ENCODE peak calls at places on chromosomes 4 and X, in four cellular contexts. F, Z, E and J are unnamed samples.
A peak's percentile ranks its signal among the peaks of the same experiment; 100 is the strongest.

GRCh38 chrX:63761639-63762038 is 23.4 kb downstream of the ARHGEF9 start:
- DNase-seq in F (no peak), Z (no peak), E (no peak), J (no peak)

GRCh38 chrX:18424482-18425198 is 768 bp upstream of the CDKL5 start:
- DNase-seq in F (no peak), Z (peak; percentile 34), E (peak; percentile 36), J (no peak)

GRCh38 chr4:77187231-77187630 is 30.2 kb downstream of the CCNG2 start:
- DNase-seq in F (no peak), Z (no peak), E (no peak), J (no peak)

GRCh38 chr4:53633608-53634007 is 42.3 kb upstream of the LNX1 start:
- DNase-seq in F (peak; percentile 54), Z (no peak), E (no peak), J (no peak)

GRCh38 chr4:111631157-111631999 is 513.9 kb upstream of the FAM241A start:
- DNase-seq in F (no peak), Z (no peak), E (no peak), J (no peak)

GRCh38 chr4:172998527-172999469 is 169.8 kb upstream of the GALNT7 start:
- DNase-seq in F (no peak), Z (no peak), E (no peak), J (no peak)

GRCh38 chr4:38930696-38931095 is 63.1 kb downstream of the FAM114A1 start:
- DNase-seq in F (no peak), Z (no peak), E (no peak), J (no peak)

GRCh38 chrX:107714196-107714811 is 61.3 kb downstream of the TSC22D3 start:
- DNase-seq in F (no peak), Z (no peak), E (no peak), J (no peak)

GRCh38 chrX:44570524-44570923 is 27.9 kb upstream of the FUNDC1 start:
- DNase-seq in F (no peak), Z (no peak), E (no peak), J (no peak)

GRCh38 chr4:108173599-108174057 is 4.9 kb upstream of the LEF1 start:
- DNase-seq in F (no peak), Z (no peak), E (no peak), J (no peak)
- H3K27me3 ChIP-seq in F (peaks cover 34% of the 10 kb centered on the region), Z (no peaks in the 10 kb centered on the region), E (peaks cover 56% of the 10 kb centered on the region), J (peaks cover 54% of the 10 kb centered on the region)

GRCh38 chrX:70754169-70754843 is 154.2 kb downstream of the TEX11 start:
- DNase-seq in F (no peak), Z (no peak), E (no peak), J (no peak)

DNA sequence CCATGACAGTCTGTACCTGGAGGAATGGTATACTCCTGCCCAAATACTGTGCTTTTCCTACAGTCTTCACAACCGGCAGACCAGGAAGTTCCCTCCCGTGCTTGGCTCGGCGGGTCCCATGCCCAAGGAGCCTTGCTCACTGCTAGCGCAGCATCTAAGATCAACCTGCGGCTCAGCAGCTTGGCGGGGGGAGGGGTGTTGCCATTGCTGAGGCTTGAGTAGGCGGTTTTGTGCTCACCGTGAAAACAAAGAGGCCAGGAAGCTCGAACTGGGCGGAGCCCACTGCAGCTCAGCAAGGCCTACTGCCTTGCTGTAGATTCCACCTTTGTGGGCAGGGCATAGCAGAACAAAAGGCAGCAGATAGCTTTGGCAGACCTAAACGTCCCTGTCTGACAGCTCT is 152.7 kb downstream of the TEX11 start:
- DNase-seq in F (no peak), Z (no peak), E (no peak), J (no peak)
- H3K27me3 ChIP-seq in F (peaks cover 6% of the 10 kb centered on the region), Z (no peaks in the 10 kb centered on the region), E (no peaks in the 10 kb centered on the region), J (no peaks in the 10 kb centered on the region)

GRCh38 chr4:139973611-139974010 is 180.4 kb downstream of the MAML3 start:
- DNase-seq in F (no peak), Z (no peak), E (no peak), J (no peak)

GRCh38 chr4:139973015-139973414 is 181.0 kb downstream of the MAML3 start:
- DNase-seq in F (no peak), Z (no peak), E (no peak), J (no peak)

GRCh38 chr4:139969635-139970266 is 184.2 kb downstream of the MAML3 start:
- DNase-seq in F (no peak), Z (no peak), E (no peak), J (no peak)

GRCh38 chr4:139968831-139969230 is 185.2 kb downstream of the MAML3 start:
- DNase-seq in F (no peak), Z (no peak), E (no peak), J (no peak)

DNA sequence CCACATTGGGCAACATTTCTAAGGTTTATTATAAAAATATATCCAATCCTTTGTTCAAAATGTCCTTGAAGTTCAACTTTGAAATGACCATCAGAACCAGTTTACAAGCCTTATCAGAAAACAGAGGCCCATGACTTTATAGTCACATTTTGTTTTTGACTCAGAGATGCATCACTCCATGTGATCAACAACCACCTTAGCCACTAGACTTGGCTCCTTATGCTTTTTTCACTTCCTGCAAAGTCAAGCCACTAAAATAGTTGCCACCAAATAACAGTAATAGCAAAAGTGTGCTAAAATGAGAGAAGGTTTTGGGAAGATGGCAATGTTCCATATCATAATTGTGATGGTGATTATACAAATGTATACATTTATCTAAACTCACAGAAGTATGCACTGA is 181.7 kb downstream of the MAML3 start:
- DNase-seq in F (no peak), Z (no peak), E (no peak), J (no peak)
- H3K27me3 ChIP-seq in F (no peaks in the 10 kb centered on the region), Z (no peaks in the 10 kb centered on the region), E (no peaks in the 10 kb centered on the region), J (no peaks in the 10 kb centered on the region)

GRCh38 chrX:133746593-133746992 is 238.8 kb downstream of the GPC3 start:
- DNase-seq in F (no peak), Z (no peak), E (no peak), J (no peak)

GRCh38 chrX:133745361-133745760 is 240.0 kb downstream of the GPC3 start:
- DNase-seq in F (no peak), Z (no peak), E (no peak), J (no peak)

GRCh38 chrX:133749370-133749769 is 236.0 kb downstream of the GPC3 start:
- DNase-seq in F (no peak), Z (no peak), E (no peak), J (no peak)

GRCh38 chrX:133754657-133755056 is 230.7 kb downstream of the GPC3 start:
- DNase-seq in F (no peak), Z (no peak), E (no peak), J (no peak)

GRCh38 chrX:133749951-133750350 is 235.4 kb downstream of the GPC3 start:
- DNase-seq in F (no peak), Z (no peak), E (no peak), J (no peak)
- H3K27me3 ChIP-seq in F (peaks cover 12% of the 10 kb centered on the region), Z (no peaks in the 10 kb centered on the region), E (no peaks in the 10 kb centered on the region), J (no peaks in the 10 kb centered on the region)

GRCh38 chrX:150332023-150332422 is 31.1 kb upstream of the MAMLD1 start:
- DNase-seq in F (no peak), Z (no peak), E (no peak), J (no peak)
- H3K27me3 ChIP-seq in F (no peaks in the 10 kb centered on the region), Z (no peaks in the 10 kb centered on the region), E (no peaks in the 10 kb centered on the region), J (peaks cover 3% of the 10 kb centered on the region)